ENCODE peak calls at places on chromosomes 4 and X, in ten cellular contexts. One of them, this sample, is unnamed.

GRCh38 chr4:170374770-170375169 is 285.0 kb upstream of the AADAT start:
- DNase-seq in ovary: no peak
- DNase-seq in IMR-90: no peak
- DNase-seq in NCI-H345: no peak
- DNase-seq in activated CD8-positive, alpha-beta T cell treated with anti-CD3 and anti-CD28 coated beads, Interleukin-2, amount 10 ng/mL, durations not matched to agents 7 days and 5 days: peak
- DNase-seq in left cardiac atrium: no peak
- DNase-seq in NCI-H524: no peak
- DNase-seq in fibroblast of mammary gland: peak
- DNase-seq in activated CD4-positive, alpha-beta T cell treated with anti-CD3 and anti-CD28 coated beads, Interleukin-2, amount 50 U/mL, for 24 hours: no peak
- DNase-seq in iris pigment epithelial cell: peak
- DNase-seq in this sample: peak

GRCh38 chrX:84046403-84046984 is 141.5 kb downstream of the RPS6KA6 start:
- DNase-seq in ovary: peak
- DNase-seq in IMR-90: peak
- DNase-seq in NCI-H345: peak
- DNase-seq in activated CD8-positive, alpha-beta T cell treated with anti-CD3 and anti-CD28 coated beads, Interleukin-2, amount 10 ng/mL, durations not matched to agents 7 days and 5 days: peak
- DNase-seq in left cardiac atrium: no peak
- DNase-seq in NCI-H524: peak
- DNase-seq in fibroblast of mammary gland: peak
- DNase-seq in activated CD4-positive, alpha-beta T cell treated with anti-CD3 and anti-CD28 coated beads, Interleukin-2, amount 50 U/mL, for 24 hours: no peak
- DNase-seq in iris pigment epithelial cell: peak
- DNase-seq in this sample: no peak

GRCh38 chr4:109764376-109764775 is 34.5 kb upstream of the PLA2G12A start:
- DNase-seq in ovary: no peak
- DNase-seq in IMR-90: no peak
- DNase-seq in NCI-H345: no peak
- DNase-seq in activated CD8-positive, alpha-beta T cell treated with anti-CD3 and anti-CD28 coated beads, Interleukin-2, amount 10 ng/mL, durations not matched to agents 7 days and 5 days: no peak
- DNase-seq in left cardiac atrium: no peak
- DNase-seq in NCI-H524: no peak
- DNase-seq in fibroblast of mammary gland: no peak
- DNase-seq in activated CD4-positive, alpha-beta T cell treated with anti-CD3 and anti-CD28 coated beads, Interleukin-2, amount 50 U/mL, for 24 hours: no peak
- DNase-seq in iris pigment epithelial cell: no peak
- DNase-seq in this sample: no peak

GRCh38 chr4:38119663-38120374 is 159.6 kb downstream of the PTTG2 start:
- DNase-seq in ovary: peak
- DNase-seq in IMR-90: peak
- DNase-seq in NCI-H345: peak
- DNase-seq in activated CD8-positive, alpha-beta T cell treated with anti-CD3 and anti-CD28 coated beads, Interleukin-2, amount 10 ng/mL, durations not matched to agents 7 days and 5 days: no peak
- DNase-seq in left cardiac atrium: peak
- DNase-seq in NCI-H524: peak
- DNase-seq in fibroblast of mammary gland: peak
- DNase-seq in activated CD4-positive, alpha-beta T cell treated with anti-CD3 and anti-CD28 coated beads, Interleukin-2, amount 50 U/mL, for 24 hours: no peak
- DNase-seq in iris pigment epithelial cell: peak
- DNase-seq in this sample: no peak

GRCh38 chr4:164550989-164551712 is 202.8 kb upstream of the SMIM31 start:
- DNase-seq in ovary: no peak
- DNase-seq in IMR-90: no peak
- DNase-seq in NCI-H345: no peak
- DNase-seq in activated CD8-positive, alpha-beta T cell treated with anti-CD3 and anti-CD28 coated beads, Interleukin-2, amount 10 ng/mL, durations not matched to agents 7 days and 5 days: no peak
- DNase-seq in left cardiac atrium: no peak
- DNase-seq in NCI-H524: no peak
- DNase-seq in fibroblast of mammary gland: no peak
- DNase-seq in activated CD4-positive, alpha-beta T cell treated with anti-CD3 and anti-CD28 coated beads, Interleukin-2, amount 50 U/mL, for 24 hours: no peak
- DNase-seq in iris pigment epithelial cell: no peak
- DNase-seq in this sample: no peak

GRCh38 chrX:54920610-54921426 is at the start of gene TRO:
- DNase-seq in ovary: no peak
- DNase-seq in IMR-90: peak
- DNase-seq in NCI-H345: peak
- DNase-seq in activated CD8-positive, alpha-beta T cell treated with anti-CD3 and anti-CD28 coated beads, Interleukin-2, amount 10 ng/mL, durations not matched to agents 7 days and 5 days: peak
- DNase-seq in left cardiac atrium: no peak
- DNase-seq in NCI-H524: peak
- DNase-seq in fibroblast of mammary gland: no peak
- DNase-seq in activated CD4-positive, alpha-beta T cell treated with anti-CD3 and anti-CD28 coated beads, Interleukin-2, amount 50 U/mL, for 24 hours: no peak
- DNase-seq in iris pigment epithelial cell: peak
- DNase-seq in this sample: no peak

GRCh38 chrX:49231333-49232000 is 1.7 kb downstream of the CACNA1F start:
- DNase-seq in ovary: no peak
- DNase-seq in IMR-90: no peak
- DNase-seq in NCI-H345: no peak
- DNase-seq in activated CD8-positive, alpha-beta T cell treated with anti-CD3 and anti-CD28 coated beads, Interleukin-2, amount 10 ng/mL, durations not matched to agents 7 days and 5 days: no peak
- DNase-seq in left cardiac atrium: no peak
- DNase-seq in NCI-H524: no peak
- DNase-seq in fibroblast of mammary gland: no peak
- DNase-seq in activated CD4-positive, alpha-beta T cell treated with anti-CD3 and anti-CD28 coated beads, Interleukin-2, amount 50 U/mL, for 24 hours: no peak
- DNase-seq in iris pigment epithelial cell: no peak
- DNase-seq in this sample: no peak

GRCh38 chr4:54233697-54234496 is 4.8 kb downstream of the PDGFRA start:
- DNase-seq in ovary: peak
- DNase-seq in IMR-90: peak
- DNase-seq in NCI-H345: peak
- DNase-seq in activated CD8-positive, alpha-beta T cell treated with anti-CD3 and anti-CD28 coated beads, Interleukin-2, amount 10 ng/mL, durations not matched to agents 7 days and 5 days: peak
- DNase-seq in left cardiac atrium: peak
- DNase-seq in NCI-H524: peak
- DNase-seq in fibroblast of mammary gland: peak
- DNase-seq in activated CD4-positive, alpha-beta T cell treated with anti-CD3 and anti-CD28 coated beads, Interleukin-2, amount 50 U/mL, for 24 hours: peak
- DNase-seq in iris pigment epithelial cell: peak
- DNase-seq in this sample: peak

GRCh38 chrX:55109304-55109703 is 20.5 kb downstream of the PAGE2 start:
- DNase-seq in ovary: no peak
- DNase-seq in IMR-90: no peak
- DNase-seq in NCI-H345: no peak
- DNase-seq in activated CD8-positive, alpha-beta T cell treated with anti-CD3 and anti-CD28 coated beads, Interleukin-2, amount 10 ng/mL, durations not matched to agents 7 days and 5 days: no peak
- DNase-seq in left cardiac atrium: peak
- DNase-seq in NCI-H524: no peak
- DNase-seq in fibroblast of mammary gland: no peak
- DNase-seq in activated CD4-positive, alpha-beta T cell treated with anti-CD3 and anti-CD28 coated beads, Interleukin-2, amount 50 U/mL, for 24 hours: no peak
- DNase-seq in iris pigment epithelial cell: no peak
- DNase-seq in this sample: no peak

GRCh38 chr4:517061-517805 is 18.2 kb downstream of the PIGG start:
- DNase-seq in ovary: no peak
- DNase-seq in IMR-90: no peak
- DNase-seq in NCI-H345: no peak
- DNase-seq in activated CD8-positive, alpha-beta T cell treated with anti-CD3 and anti-CD28 coated beads, Interleukin-2, amount 10 ng/mL, durations not matched to agents 7 days and 5 days: no peak
- DNase-seq in left cardiac atrium: no peak
- DNase-seq in NCI-H524: no peak
- DNase-seq in fibroblast of mammary gland: no peak
- DNase-seq in activated CD4-positive, alpha-beta T cell treated with anti-CD3 and anti-CD28 coated beads, Interleukin-2, amount 50 U/mL, for 24 hours: no peak
- DNase-seq in iris pigment epithelial cell: no peak
- DNase-seq in this sample: no peak

GRCh38 chr4:123749408-123749807 is 352.8 kb downstream of the SPRY1 start:
- DNase-seq in ovary: no peak
- DNase-seq in IMR-90: no peak
- DNase-seq in NCI-H345: no peak
- DNase-seq in activated CD8-positive, alpha-beta T cell treated with anti-CD3 and anti-CD28 coated beads, Interleukin-2, amount 10 ng/mL, durations not matched to agents 7 days and 5 days: no peak
- DNase-seq in left cardiac atrium: peak
- DNase-seq in NCI-H524: no peak
- DNase-seq in fibroblast of mammary gland: no peak
- DNase-seq in activated CD4-positive, alpha-beta T cell treated with anti-CD3 and anti-CD28 coated beads, Interleukin-2, amount 50 U/mL, for 24 hours: no peak
- DNase-seq in iris pigment epithelial cell: no peak
- DNase-seq in this sample: no peak

GRCh38 chr4:43244688-43245382 is 352.3 kb downstream of the GRXCR1 start:
- DNase-seq in ovary: no peak
- DNase-seq in IMR-90: no peak
- DNase-seq in NCI-H345: no peak
- DNase-seq in activated CD8-positive, alpha-beta T cell treated with anti-CD3 and anti-CD28 coated beads, Interleukin-2, amount 10 ng/mL, durations not matched to agents 7 days and 5 days: no peak
- DNase-seq in left cardiac atrium: no peak
- DNase-seq in NCI-H524: no peak
- DNase-seq in fibroblast of mammary gland: no peak
- DNase-seq in activated CD4-positive, alpha-beta T cell treated with anti-CD3 and anti-CD28 coated beads, Interleukin-2, amount 50 U/mL, for 24 hours: no peak
- DNase-seq in iris pigment epithelial cell: no peak
- DNase-seq in this sample: no peak

GRCh38 chr4:122874194-122874593 is 47.6 kb downstream of the FGF2 start:
- DNase-seq in ovary: no peak
- DNase-seq in IMR-90: peak
- DNase-seq in NCI-H345: no peak
- DNase-seq in activated CD8-positive, alpha-beta T cell treated with anti-CD3 and anti-CD28 coated beads, Interleukin-2, amount 10 ng/mL, durations not matched to agents 7 days and 5 days: no peak
- DNase-seq in left cardiac atrium: no peak
- DNase-seq in NCI-H524: no peak
- DNase-seq in fibroblast of mammary gland: peak
- DNase-seq in activated CD4-positive, alpha-beta T cell treated with anti-CD3 and anti-CD28 coated beads, Interleukin-2, amount 50 U/mL, for 24 hours: no peak
- DNase-seq in iris pigment epithelial cell: peak
- DNase-seq in this sample: no peak

GRCh38 chrX:15973941-15974340 is 119.3 kb upstream of the AP1S2 start:
- DNase-seq in ovary: no peak
- DNase-seq in IMR-90: no peak
- DNase-seq in NCI-H345: no peak
- DNase-seq in activated CD8-positive, alpha-beta T cell treated with anti-CD3 and anti-CD28 coated beads, Interleukin-2, amount 10 ng/mL, durations not matched to agents 7 days and 5 days: no peak
- DNase-seq in left cardiac atrium: peak
- DNase-seq in NCI-H524: no peak
- DNase-seq in fibroblast of mammary gland: peak
- DNase-seq in activated CD4-positive, alpha-beta T cell treated with anti-CD3 and anti-CD28 coated beads, Interleukin-2, amount 50 U/mL, for 24 hours: no peak
- DNase-seq in iris pigment epithelial cell: no peak
- DNase-seq in this sample: no peak

GRCh38 chr4:2084316-2084715 is 25.2 kb downstream of the NAT8L start:
- DNase-seq in ovary: peak
- DNase-seq in IMR-90: peak
- DNase-seq in NCI-H345: no peak
- DNase-seq in activated CD8-positive, alpha-beta T cell treated with anti-CD3 and anti-CD28 coated beads, Interleukin-2, amount 10 ng/mL, durations not matched to agents 7 days and 5 days: no peak
- DNase-seq in left cardiac atrium: no peak
- DNase-seq in NCI-H524: no peak
- DNase-seq in fibroblast of mammary gland: peak
- DNase-seq in activated CD4-positive, alpha-beta T cell treated with anti-CD3 and anti-CD28 coated beads, Interleukin-2, amount 50 U/mL, for 24 hours: no peak
- DNase-seq in iris pigment epithelial cell: no peak
- DNase-seq in this sample: peak

GRCh38 chr4:11912886-11913285 is 484.2 kb upstream of the HS3ST1 start:
- DNase-seq in ovary: no peak
- DNase-seq in IMR-90: no peak
- DNase-seq in NCI-H345: no peak
- DNase-seq in activated CD8-positive, alpha-beta T cell treated with anti-CD3 and anti-CD28 coated beads, Interleukin-2, amount 10 ng/mL, durations not matched to agents 7 days and 5 days: no peak
- DNase-seq in left cardiac atrium: no peak
- DNase-seq in NCI-H524: no peak
- DNase-seq in fibroblast of mammary gland: peak
- DNase-seq in activated CD4-positive, alpha-beta T cell treated with anti-CD3 and anti-CD28 coated beads, Interleukin-2, amount 50 U/mL, for 24 hours: no peak
- DNase-seq in iris pigment epithelial cell: peak
- DNase-seq in this sample: no peak

GRCh38 chr4:22962186-22962786 is 269.5 kb downstream of the GBA3 start:
- DNase-seq in ovary: no peak
- DNase-seq in IMR-90: peak
- DNase-seq in NCI-H345: no peak
- DNase-seq in activated CD8-positive, alpha-beta T cell treated with anti-CD3 and anti-CD28 coated beads, Interleukin-2, amount 10 ng/mL, durations not matched to agents 7 days and 5 days: no peak
- DNase-seq in left cardiac atrium: no peak
- DNase-seq in NCI-H524: no peak
- DNase-seq in fibroblast of mammary gland: peak
- DNase-seq in activated CD4-positive, alpha-beta T cell treated with anti-CD3 and anti-CD28 coated beads, Interleukin-2, amount 50 U/mL, for 24 hours: no peak
- DNase-seq in iris pigment epithelial cell: peak
- DNase-seq in this sample: peak

GRCh38 chrX:74304016-74304415 is at the start of gene ZCCHC13:
- DNase-seq in ovary: no peak
- DNase-seq in IMR-90: no peak
- DNase-seq in NCI-H345: no peak
- DNase-seq in activated CD8-positive, alpha-beta T cell treated with anti-CD3 and anti-CD28 coated beads, Interleukin-2, amount 10 ng/mL, durations not matched to agents 7 days and 5 days: no peak
- DNase-seq in left cardiac atrium: no peak
- DNase-seq in NCI-H524: no peak
- DNase-seq in fibroblast of mammary gland: no peak
- DNase-seq in activated CD4-positive, alpha-beta T cell treated with anti-CD3 and anti-CD28 coated beads, Interleukin-2, amount 50 U/mL, for 24 hours: no peak
- DNase-seq in iris pigment epithelial cell: no peak
- DNase-seq in this sample: no peak

GRCh38 chr4:76639292-76639691 is 204.3 kb downstream of the SHROOM3 start:
- DNase-seq in ovary: no peak
- DNase-seq in IMR-90: peak
- DNase-seq in NCI-H345: peak
- DNase-seq in activated CD8-positive, alpha-beta T cell treated with anti-CD3 and anti-CD28 coated beads, Interleukin-2, amount 10 ng/mL, durations not matched to agents 7 days and 5 days: no peak
- DNase-seq in left cardiac atrium: no peak
- DNase-seq in NCI-H524: no peak
- DNase-seq in fibroblast of mammary gland: peak
- DNase-seq in activated CD4-positive, alpha-beta T cell treated with anti-CD3 and anti-CD28 coated beads, Interleukin-2, amount 50 U/mL, for 24 hours: no peak
- DNase-seq in iris pigment epithelial cell: no peak
- DNase-seq in this sample: no peak

GRCh38 chr4:63814171-63814964 is 594.9 kb downstream of the TECRL start:
- DNase-seq in ovary: no peak
- DNase-seq in IMR-90: no peak
- DNase-seq in NCI-H345: no peak
- DNase-seq in activated CD8-positive, alpha-beta T cell treated with anti-CD3 and anti-CD28 coated beads, Interleukin-2, amount 10 ng/mL, durations not matched to agents 7 days and 5 days: no peak
- DNase-seq in left cardiac atrium: no peak
- DNase-seq in NCI-H524: no peak
- DNase-seq in fibroblast of mammary gland: no peak
- DNase-seq in activated CD4-positive, alpha-beta T cell treated with anti-CD3 and anti-CD28 coated beads, Interleukin-2, amount 50 U/mL, for 24 hours: no peak
- DNase-seq in iris pigment epithelial cell: no peak
- DNase-seq in this sample: no peak

GRCh38 chrX:56314334-56314733 is 82.2 kb downstream of the KLF8 start:
- DNase-seq in ovary: no peak
- DNase-seq in IMR-90: no peak
- DNase-seq in NCI-H345: no peak
- DNase-seq in activated CD8-positive, alpha-beta T cell treated with anti-CD3 and anti-CD28 coated beads, Interleukin-2, amount 10 ng/mL, durations not matched to agents 7 days and 5 days: peak
- DNase-seq in left cardiac atrium: no peak
- DNase-seq in NCI-H524: no peak
- DNase-seq in fibroblast of mammary gland: no peak
- DNase-seq in activated CD4-positive, alpha-beta T cell treated with anti-CD3 and anti-CD28 coated beads, Interleukin-2, amount 50 U/mL, for 24 hours: no peak
- DNase-seq in iris pigment epithelial cell: no peak
- DNase-seq in this sample: peak

GRCh38 chr4:43132010-43132582 is 239.6 kb downstream of the GRXCR1 start:
- DNase-seq in ovary: peak
- DNase-seq in IMR-90: peak
- DNase-seq in NCI-H345: peak
- DNase-seq in activated CD8-positive, alpha-beta T cell treated with anti-CD3 and anti-CD28 coated beads, Interleukin-2, amount 10 ng/mL, durations not matched to agents 7 days and 5 days: peak
- DNase-seq in left cardiac atrium: peak
- DNase-seq in NCI-H524: peak
- DNase-seq in fibroblast of mammary gland: peak
- DNase-seq in activated CD4-positive, alpha-beta T cell treated with anti-CD3 and anti-CD28 coated beads, Interleukin-2, amount 50 U/mL, for 24 hours: no peak
- DNase-seq in iris pigment epithelial cell: peak
- DNase-seq in this sample: peak

GRCh38 chr4:76723916-76724315 is 174.0 kb downstream of the SOWAHB start:
- DNase-seq in ovary: no peak
- DNase-seq in IMR-90: peak
- DNase-seq in NCI-H345: no peak
- DNase-seq in activated CD8-positive, alpha-beta T cell treated with anti-CD3 and anti-CD28 coated beads, Interleukin-2, amount 10 ng/mL, durations not matched to agents 7 days and 5 days: no peak
- DNase-seq in left cardiac atrium: no peak
- DNase-seq in NCI-H524: no peak
- DNase-seq in fibroblast of mammary gland: peak
- DNase-seq in activated CD4-positive, alpha-beta T cell treated with anti-CD3 and anti-CD28 coated beads, Interleukin-2, amount 50 U/mL, for 24 hours: no peak
- DNase-seq in iris pigment epithelial cell: peak
- DNase-seq in this sample: no peak

GRCh38 chr4:152680988-152681731 is 1.4 kb upstream of the TMEM154 start:
- DNase-seq in ovary: no peak
- DNase-seq in IMR-90: peak
- DNase-seq in NCI-H345: no peak
- DNase-seq in activated CD8-positive, alpha-beta T cell treated with anti-CD3 and anti-CD28 coated beads, Interleukin-2, amount 10 ng/mL, durations not matched to agents 7 days and 5 days: no peak
- DNase-seq in left cardiac atrium: no peak
- DNase-seq in NCI-H524: no peak
- DNase-seq in fibroblast of mammary gland: peak
- DNase-seq in activated CD4-positive, alpha-beta T cell treated with anti-CD3 and anti-CD28 coated beads, Interleukin-2, amount 50 U/mL, for 24 hours: no peak
- DNase-seq in iris pigment epithelial cell: peak
- DNase-seq in this sample: no peak

GRCh38 chr4:108360857-108361820 is 192.4 kb upstream of the LEF1 start:
- DNase-seq in ovary: no peak
- DNase-seq in IMR-90: peak
- DNase-seq in NCI-H345: no peak
- DNase-seq in activated CD8-positive, alpha-beta T cell treated with anti-CD3 and anti-CD28 coated beads, Interleukin-2, amount 10 ng/mL, durations not matched to agents 7 days and 5 days: no peak
- DNase-seq in left cardiac atrium: no peak
- DNase-seq in NCI-H524: no peak
- DNase-seq in fibroblast of mammary gland: peak
- DNase-seq in activated CD4-positive, alpha-beta T cell treated with anti-CD3 and anti-CD28 coated beads, Interleukin-2, amount 50 U/mL, for 24 hours: no peak
- DNase-seq in iris pigment epithelial cell: peak
- DNase-seq in this sample: no peak

GRCh38 chrX:4547218-4547836 is 833.9 kb upstream of the PRKX start:
- DNase-seq in ovary: peak
- DNase-seq in IMR-90: peak
- DNase-seq in NCI-H345: peak
- DNase-seq in activated CD8-positive, alpha-beta T cell treated with anti-CD3 and anti-CD28 coated beads, Interleukin-2, amount 10 ng/mL, durations not matched to agents 7 days and 5 days: peak
- DNase-seq in left cardiac atrium: peak
- DNase-seq in NCI-H524: peak
- DNase-seq in fibroblast of mammary gland: peak
- DNase-seq in activated CD4-positive, alpha-beta T cell treated with anti-CD3 and anti-CD28 coated beads, Interleukin-2, amount 50 U/mL, for 24 hours: no peak
- DNase-seq in iris pigment epithelial cell: peak
- DNase-seq in this sample: peak

GRCh38 chr4:41505161-41505653 is 32.8 kb upstream of the LIMCH1 start:
- DNase-seq in ovary: no peak
- DNase-seq in IMR-90: no peak
- DNase-seq in NCI-H345: no peak
- DNase-seq in activated CD8-positive, alpha-beta T cell treated with anti-CD3 and anti-CD28 coated beads, Interleukin-2, amount 10 ng/mL, durations not matched to agents 7 days and 5 days: no peak
- DNase-seq in left cardiac atrium: no peak
- DNase-seq in NCI-H524: peak
- DNase-seq in fibroblast of mammary gland: no peak
- DNase-seq in activated CD4-positive, alpha-beta T cell treated with anti-CD3 and anti-CD28 coated beads, Interleukin-2, amount 50 U/mL, for 24 hours: no peak
- DNase-seq in iris pigment epithelial cell: peak
- DNase-seq in this sample: no peak

GRCh38 chr4:108762559-108763225 is at the start of gene ETNPPL:
- DNase-seq in ovary: no peak
- DNase-seq in IMR-90: no peak
- DNase-seq in NCI-H345: no peak
- DNase-seq in activated CD8-positive, alpha-beta T cell treated with anti-CD3 and anti-CD28 coated beads, Interleukin-2, amount 10 ng/mL, durations not matched to agents 7 days and 5 days: peak
- DNase-seq in left cardiac atrium: peak
- DNase-seq in NCI-H524: peak
- DNase-seq in fibroblast of mammary gland: no peak
- DNase-seq in activated CD4-positive, alpha-beta T cell treated with anti-CD3 and anti-CD28 coated beads, Interleukin-2, amount 50 U/mL, for 24 hours: peak
- DNase-seq in iris pigment epithelial cell: no peak
- DNase-seq in this sample: peak